ENCODE peak calls at places on chromosomes 3 and 15, in ten cellular contexts. One of them, this sample, is unnamed.

GRCh38 chr3:57963811-57964346 is 44.3 kb upstream of the FLNB start:
- DNase-seq in stomach: no peak
- DNase-seq in gastrocnemius medialis: no peak
- DNase-seq in neural crest cell: no peak
- DNase-seq in tibial artery: no peak
- DNase-seq in body of pancreas: no peak
- DNase-seq in HFF-Myc: no peak
- DNase-seq in upper lobe of right lung: no peak
- DNase-seq in RWPE2: no peak
- DNase-seq in WERI-Rb-1: no peak
- DNase-seq in this sample: no peak

GRCh38 chr3:16059081-16059537 is 115.4 kb upstream of the GALNT15 start:
- DNase-seq in RWPE2: no peak
- DNase-seq in HFF-Myc: no peak
- DNase-seq in neural crest cell: no peak
- DNase-seq in WERI-Rb-1: no peak
- DNase-seq in stomach: no peak
- DNase-seq in tibial artery: no peak
- DNase-seq in body of pancreas: no peak
- DNase-seq in upper lobe of right lung: no peak
- DNase-seq in gastrocnemius medialis: peak
- DNase-seq in this sample: no peak

GRCh38 chr3:100600181-100601042 is 9.0 kb upstream of the ADGRG7 start:
- DNase-seq in neural crest cell: no peak
- DNase-seq in HFF-Myc: no peak
- DNase-seq in gastrocnemius medialis: no peak
- DNase-seq in body of pancreas: no peak
- DNase-seq in upper lobe of right lung: no peak
- DNase-seq in tibial artery: no peak
- DNase-seq in stomach: no peak
- DNase-seq in WERI-Rb-1: peak
- DNase-seq in RWPE2: peak
- DNase-seq in this sample: no peak

GRCh38 chr15:80669599-80670273 is 25.4 kb upstream of the ABHD17C start:
- DNase-seq in RWPE2: no peak
- DNase-seq in neural crest cell: no peak
- DNase-seq in upper lobe of right lung: no peak
- DNase-seq in body of pancreas: no peak
- DNase-seq in gastrocnemius medialis: no peak
- DNase-seq in tibial artery: no peak
- DNase-seq in stomach: no peak
- DNase-seq in WERI-Rb-1: no peak
- DNase-seq in HFF-Myc: no peak
- DNase-seq in this sample: no peak

GRCh38 chr3:169627073-169627472 is 36.4 kb downstream of the MECOM start:
- DNase-seq in HFF-Myc: no peak
- DNase-seq in stomach: no peak
- DNase-seq in gastrocnemius medialis: no peak
- DNase-seq in RWPE2: no peak
- DNase-seq in body of pancreas: no peak
- DNase-seq in WERI-Rb-1: no peak
- DNase-seq in upper lobe of right lung: no peak
- DNase-seq in tibial artery: no peak
- DNase-seq in neural crest cell: no peak
- DNase-seq in this sample: no peak

GRCh38 chr3:37163262-37164020 is 10.9 kb downstream of the LRRFIP2 start:
- DNase-seq in gastrocnemius medialis: no peak
- DNase-seq in tibial artery: no peak
- DNase-seq in upper lobe of right lung: no peak
- DNase-seq in body of pancreas: no peak
- DNase-seq in RWPE2: no peak
- DNase-seq in stomach: no peak
- DNase-seq in HFF-Myc: peak
- DNase-seq in WERI-Rb-1: no peak
- DNase-seq in neural crest cell: no peak
- DNase-seq in this sample: no peak

GRCh38 chr3:197501879-197502620 is 53.7 kb downstream of the BDH1 start:
- DNase-seq in WERI-Rb-1: peak
- DNase-seq in upper lobe of right lung: peak
- DNase-seq in stomach: peak
- DNase-seq in tibial artery: no peak
- DNase-seq in neural crest cell: no peak
- DNase-seq in body of pancreas: peak
- DNase-seq in gastrocnemius medialis: no peak
- DNase-seq in RWPE2: no peak
- DNase-seq in HFF-Myc: no peak
- DNase-seq in this sample: no peak

GRCh38 chr3:39000008-39000450 is 51.7 kb downstream of the SCN11A start:
- DNase-seq in RWPE2: no peak
- DNase-seq in HFF-Myc: peak
- DNase-seq in gastrocnemius medialis: no peak
- DNase-seq in neural crest cell: no peak
- DNase-seq in upper lobe of right lung: no peak
- DNase-seq in WERI-Rb-1: no peak
- DNase-seq in body of pancreas: no peak
- DNase-seq in tibial artery: no peak
- DNase-seq in stomach: no peak
- DNase-seq in this sample: no peak

GRCh38 chr15:50905055-50905454 is 3.4 kb upstream of the AP4E1 start:
- DNase-seq in body of pancreas: no peak
- DNase-seq in HFF-Myc: no peak
- DNase-seq in tibial artery: no peak
- DNase-seq in stomach: no peak
- DNase-seq in upper lobe of right lung: no peak
- DNase-seq in gastrocnemius medialis: no peak
- DNase-seq in WERI-Rb-1: no peak
- DNase-seq in neural crest cell: no peak
- DNase-seq in RWPE2: no peak
- DNase-seq in this sample: no peak

GRCh38 chr3:23797490-23797889 is 8.3 kb upstream of the UBE2E1 start:
- DNase-seq in body of pancreas: no peak
- DNase-seq in RWPE2: no peak
- DNase-seq in upper lobe of right lung: no peak
- DNase-seq in HFF-Myc: no peak
- DNase-seq in neural crest cell: no peak
- DNase-seq in gastrocnemius medialis: no peak
- DNase-seq in tibial artery: no peak
- DNase-seq in stomach: no peak
- DNase-seq in WERI-Rb-1: no peak
- DNase-seq in this sample: no peak

GRCh38 chr3:23796518-23796917 is 9.2 kb upstream of the UBE2E1 start:
- DNase-seq in tibial artery: no peak
- DNase-seq in RWPE2: no peak
- DNase-seq in upper lobe of right lung: no peak
- DNase-seq in body of pancreas: no peak
- DNase-seq in neural crest cell: no peak
- DNase-seq in HFF-Myc: no peak
- DNase-seq in WERI-Rb-1: no peak
- DNase-seq in stomach: no peak
- DNase-seq in gastrocnemius medialis: no peak
- DNase-seq in this sample: no peak

GRCh38 chr3:23805228-23805880 is 401 bp upstream of the UBE2E1 start:
- DNase-seq in stomach: no peak
- DNase-seq in tibial artery: no peak
- DNase-seq in WERI-Rb-1: no peak
- DNase-seq in HFF-Myc: no peak
- DNase-seq in RWPE2: peak
- DNase-seq in upper lobe of right lung: no peak
- DNase-seq in body of pancreas: no peak
- DNase-seq in gastrocnemius medialis: no peak
- DNase-seq in neural crest cell: no peak
- DNase-seq in this sample: no peak

GRCh38 chr3:23804441-23805227 is 1.1 kb upstream of the UBE2E1 start:
- DNase-seq in RWPE2: no peak
- DNase-seq in stomach: no peak
- DNase-seq in tibial artery: no peak
- DNase-seq in WERI-Rb-1: no peak
- DNase-seq in body of pancreas: no peak
- DNase-seq in gastrocnemius medialis: no peak
- DNase-seq in HFF-Myc: no peak
- DNase-seq in upper lobe of right lung: no peak
- DNase-seq in neural crest cell: no peak
- DNase-seq in this sample: no peak

DNA sequence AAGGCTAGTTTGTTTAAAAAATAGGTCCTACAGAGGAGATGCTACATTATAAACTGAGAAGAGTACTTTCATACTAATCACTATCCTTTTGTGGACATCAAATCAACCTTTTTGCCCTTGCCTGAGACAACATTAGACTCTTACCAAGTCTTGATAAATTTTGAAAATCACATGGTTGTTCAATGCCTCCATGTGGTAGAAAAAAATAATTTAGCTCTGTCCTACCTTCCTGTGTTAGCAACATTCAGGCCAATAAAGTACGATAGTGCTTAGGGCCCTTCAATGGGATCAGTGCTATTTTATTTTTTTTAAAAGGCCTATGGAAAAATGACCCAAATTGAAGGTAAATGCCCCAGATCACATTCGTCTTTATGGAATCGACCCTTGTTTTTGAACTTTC is 5.0 kb upstream of the UBE2E1 start:
- DNase-seq in body of pancreas: no peak
- DNase-seq in stomach: no peak
- DNase-seq in WERI-Rb-1: no peak
- DNase-seq in RWPE2: no peak
- DNase-seq in HFF-Myc: no peak
- DNase-seq in gastrocnemius medialis: no peak
- DNase-seq in tibial artery: no peak
- DNase-seq in upper lobe of right lung: no peak
- DNase-seq in neural crest cell: no peak
- DNase-seq in this sample: no peak
- TF ChIP-seq CTCF in body of pancreas: peak
- TF ChIP-seq CTCF in stomach: no peak
- TF ChIP-seq CTCF in WERI-Rb-1: no peak
- TF ChIP-seq CTCF in RWPE2: peak
- TF ChIP-seq CTCF in HFF-Myc: no peak
- TF ChIP-seq CTCF in gastrocnemius medialis: no peak
- TF ChIP-seq CTCF in tibial artery: peak
- TF ChIP-seq CTCF in upper lobe of right lung: peak
- TF ChIP-seq CTCF in neural crest cell: no peak
- TF ChIP-seq CTCF in this sample: peak

DNA sequence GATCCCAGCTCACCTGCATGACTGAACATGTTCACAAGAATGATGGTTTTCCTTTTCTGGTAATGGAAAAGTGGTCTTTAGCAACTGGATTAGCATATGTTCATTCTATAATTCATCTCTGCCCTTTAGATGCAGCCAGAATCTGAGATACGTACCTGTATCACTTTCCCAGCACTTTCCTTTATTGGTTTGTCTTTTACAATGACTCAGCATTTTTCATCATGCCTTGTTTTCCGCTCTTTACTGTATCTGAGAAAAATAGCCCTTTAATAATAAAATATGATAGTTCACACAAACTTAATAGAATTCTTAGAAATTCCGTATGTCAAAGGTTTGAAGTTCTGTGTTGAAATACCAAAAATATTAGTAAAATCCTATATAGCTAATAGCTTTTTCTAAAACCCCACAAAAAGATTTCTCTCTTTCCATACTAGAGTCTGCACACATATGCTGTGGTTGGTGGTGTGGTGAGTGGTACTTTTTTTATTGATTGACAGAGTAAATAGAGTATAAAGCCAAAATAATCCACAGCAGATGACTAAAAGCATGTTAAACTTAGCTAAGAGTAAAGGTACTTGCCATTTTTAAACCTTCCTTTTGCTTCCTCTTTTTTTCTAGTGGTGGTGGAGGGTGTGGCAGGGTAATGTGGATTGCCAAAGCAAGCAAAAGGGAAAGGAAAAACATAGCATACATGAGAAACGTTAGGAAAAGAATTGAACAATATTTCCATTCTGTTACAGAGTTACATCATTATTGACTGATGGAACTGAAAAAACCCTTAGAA is 328.9 kb upstream of the RBMS3 start:
- DNase-seq in stomach: no peak
- DNase-seq in tibial artery: no peak
- DNase-seq in body of pancreas: no peak
- DNase-seq in neural crest cell: no peak
- DNase-seq in RWPE2: no peak
- DNase-seq in WERI-Rb-1: no peak
- DNase-seq in gastrocnemius medialis: no peak
- DNase-seq in HFF-Myc: no peak
- DNase-seq in upper lobe of right lung: no peak
- DNase-seq in this sample: no peak
- TF ChIP-seq CTCF in stomach: no peak
- TF ChIP-seq CTCF in tibial artery: no peak
- TF ChIP-seq CTCF in body of pancreas: no peak
- TF ChIP-seq CTCF in neural crest cell: no peak
- TF ChIP-seq CTCF in RWPE2: no peak
- TF ChIP-seq CTCF in WERI-Rb-1: no peak
- TF ChIP-seq CTCF in gastrocnemius medialis: no peak
- TF ChIP-seq CTCF in HFF-Myc: no peak
- TF ChIP-seq CTCF in upper lobe of right lung: no peak
- TF ChIP-seq CTCF in this sample: peak

DNA sequence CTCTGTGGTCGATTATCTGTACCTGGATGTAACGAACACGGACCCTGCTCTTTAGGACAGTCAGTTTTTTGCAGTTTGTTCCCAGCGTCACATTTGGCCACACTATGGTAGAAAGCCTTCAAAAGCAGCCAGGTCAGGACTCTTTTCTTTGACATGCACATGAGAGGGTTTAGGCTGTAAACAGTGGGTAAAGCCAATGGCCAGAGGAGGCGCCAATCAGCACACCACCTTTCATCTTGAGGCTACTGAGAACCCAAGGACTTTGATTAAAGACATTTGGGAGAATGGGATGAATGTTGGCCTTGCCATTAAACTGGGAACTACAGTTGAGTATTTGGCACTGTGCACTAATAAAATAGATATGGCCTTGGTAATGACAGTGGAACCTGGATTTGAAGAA is 225.9 kb downstream of the OXSM start:
- DNase-seq in neural crest cell: no peak
- DNase-seq in upper lobe of right lung: no peak
- DNase-seq in body of pancreas: no peak
- DNase-seq in WERI-Rb-1: no peak
- DNase-seq in HFF-Myc: no peak
- DNase-seq in gastrocnemius medialis: no peak
- DNase-seq in RWPE2: no peak
- DNase-seq in stomach: no peak
- DNase-seq in tibial artery: no peak
- DNase-seq in this sample: no peak
- TF ChIP-seq CTCF in neural crest cell: no peak
- TF ChIP-seq CTCF in upper lobe of right lung: no peak
- TF ChIP-seq CTCF in body of pancreas: no peak
- TF ChIP-seq CTCF in WERI-Rb-1: no peak
- TF ChIP-seq CTCF in HFF-Myc: no peak
- TF ChIP-seq CTCF in gastrocnemius medialis: no peak
- TF ChIP-seq CTCF in RWPE2: no peak
- TF ChIP-seq CTCF in stomach: no peak
- TF ChIP-seq CTCF in tibial artery: no peak
- TF ChIP-seq CTCF in this sample: no peak

DNA sequence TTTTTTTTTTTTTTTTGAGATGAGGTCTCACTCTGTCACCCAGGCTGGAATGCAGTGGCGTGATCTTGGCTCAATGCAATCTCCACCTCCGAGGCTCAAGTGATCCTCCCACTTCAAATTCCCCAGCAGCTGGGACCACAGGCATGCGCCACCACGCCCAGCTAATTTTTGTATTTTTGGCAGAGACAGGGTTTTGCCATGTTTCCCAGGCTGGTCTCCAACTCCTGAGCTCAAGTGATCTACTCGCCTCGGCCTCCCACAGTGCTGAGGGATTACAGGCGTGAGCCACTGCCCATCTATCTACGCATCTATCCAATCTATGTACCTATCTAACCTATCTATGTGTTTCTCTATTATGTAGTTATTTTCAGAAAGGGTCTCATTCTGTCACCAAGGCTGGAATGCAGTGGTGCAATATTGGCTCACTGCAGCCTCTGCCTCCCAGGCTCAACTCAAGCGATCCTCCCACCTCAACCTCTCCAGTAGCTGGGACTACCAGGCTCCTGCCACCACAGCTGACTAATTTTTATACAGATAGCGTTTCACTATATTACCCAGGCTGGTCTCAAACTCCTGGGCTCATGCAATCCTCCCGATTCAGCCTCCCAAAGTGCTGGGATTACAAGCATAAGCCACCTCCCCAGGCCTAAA is 20.2 kb upstream of the GPX1 start:
- DNase-seq in neural crest cell: no peak
- DNase-seq in tibial artery: peak
- DNase-seq in body of pancreas: no peak
- DNase-seq in gastrocnemius medialis: peak
- DNase-seq in HFF-Myc: no peak
- DNase-seq in upper lobe of right lung: peak
- DNase-seq in stomach: no peak
- DNase-seq in RWPE2: no peak
- DNase-seq in WERI-Rb-1: no peak
- DNase-seq in this sample: no peak
- TF ChIP-seq CTCF in neural crest cell: no peak
- TF ChIP-seq CTCF in tibial artery: no peak
- TF ChIP-seq CTCF in body of pancreas: no peak
- TF ChIP-seq CTCF in gastrocnemius medialis: no peak
- TF ChIP-seq CTCF in HFF-Myc: no peak
- TF ChIP-seq CTCF in upper lobe of right lung: no peak
- TF ChIP-seq CTCF in stomach: no peak
- TF ChIP-seq CTCF in RWPE2: no peak
- TF ChIP-seq CTCF in WERI-Rb-1: no peak
- TF ChIP-seq CTCF in this sample: no peak

This sample was measured in chondrocyte.